ENCODE peak calls at places on chromosomes 3 and 15, in nine cellular contexts. M is PC-3, S is SK-N-SH, Q is GM23248, D is OCI-LY7, T is GM23338, W is hepatocyte, E is HCT116, Z is MM.1S. L is an unnamed sample.

GRCh38 chr15:89837134-89837829 is 22.6 kb upstream of the ANPEP start:
- DNase-seq in M (peak; percentile 34), S (no peak), Z (no peak), Q (peak; percentile 86), T (no peak), E (no peak), D (no peak), W (no peak), L (no peak)

GRCh38 chr3:57017481-57017880 is 43.0 kb upstream of the SPATA12 start:
- DNase-seq in Q (no peak), T (no peak), Z (no peak), S (no peak), E (peak; percentile 43), D (peak; percentile 23), M (peak; percentile 71), W (no peak), L (no peak)

GRCh38 chr15:58932791-58933310 is 628 bp downstream of the SLTM start:
- DNase-seq in W (peak; percentile 71), Q (peak; percentile 75), S (peak; percentile 77), D (no peak), T (peak; percentile 42), Z (peak; percentile 16), E (no peak), M (peak; percentile 9), L (no peak)

GRCh38 chr15:65101418-65101890 is 13.5 kb downstream of the UBAP1L start:
- DNase-seq in T (peak; percentile 95), Z (peak; percentile 35), W (peak; percentile 88), Q (peak; percentile 68), E (peak; percentile 22), S (peak; percentile 78), D (peak; percentile 49), M (peak; percentile 53), L (peak; percentile 90)

GRCh38 chr3:42667096-42667522 is 13.6 kb downstream of the ZBTB47 start:
- DNase-seq in E (no peak), S (peak; percentile 20), W (no peak), Z (no peak), T (no peak), Q (no peak), D (no peak), M (no peak), L (no peak)

GRCh38 chr3:109023656-109024254 is 70.1 kb upstream of the GUCA1C start:
- DNase-seq in Q (peak; percentile 58), S (peak; percentile 27), E (peak; percentile 27), W (peak; percentile 61), T (peak; percentile 68), Z (peak; percentile 71), D (peak; percentile 47), M (peak; percentile 58), L (peak; percentile 55)

GRCh38 chr3:69776926-69777581 is 37.8 kb downstream of the MITF start:
- DNase-seq in Q (peak; percentile 42), M (no peak), S (no peak), T (no peak), D (no peak), E (no peak), Z (no peak), W (no peak), L (no peak)

GRCh38 chr3:110343376-110343775 is 728.2 kb upstream of the NECTIN3 start:
- DNase-seq in Z (no peak), T (no peak), D (no peak), S (no peak), E (peak; percentile 13), M (peak; percentile 67), W (peak; percentile 39), Q (peak; percentile 79), L (peak; percentile 3)

GRCh38 chr3:53800507-53800906 is 45.7 kb downstream of the CHDH start:
- DNase-seq in D (no peak), Q (no peak), S (no peak), E (no peak), W (no peak), T (no peak), M (no peak), Z (no peak), L (no peak)

GRCh38 chr15:64611085-64611484 is 150.7 kb downstream of the ZNF609 start:
- DNase-seq in S (no peak), D (no peak), Q (no peak), T (no peak), W (no peak), M (peak; percentile 34), Z (no peak), E (no peak), L (no peak)

GRCh38 chr3:32056559-32057290 is 49.7 kb upstream of the GPD1L start:
- DNase-seq in Z (no peak), M (no peak), T (no peak), E (no peak), D (no peak), W (peak; percentile 14), S (no peak), Q (no peak), L (no peak)

GRCh38 chr3:30320392-30320791 is 286.0 kb upstream of the TGFBR2 start:
- DNase-seq in M (no peak), T (no peak), E (no peak), W (no peak), Z (no peak), Q (no peak), S (no peak), D (no peak), L (peak; percentile 24)

GRCh38 chr15:38868326-38869114 is 303.9 kb upstream of the RASGRP1 start:
- DNase-seq in Z (no peak), S (no peak), E (peak; percentile 3), M (peak; percentile 95), D (no peak), T (no peak), W (peak; percentile 84), Q (peak; percentile 97), L (no peak)

GRCh38 chr15:77038312-77039216 is 32.3 kb downstream of the TSPAN3 start:
- DNase-seq in M (no peak), E (no peak), T (no peak), D (no peak), S (no peak), Q (peak; percentile 58), W (no peak), Z (no peak), L (no peak)

GRCh38 chr3:29171583-29171990 is 109.3 kb upstream of the RBMS3 start:
- DNase-seq in S (no peak), Z (peak; percentile 50), W (no peak), D (peak; percentile 62), Q (no peak), E (no peak), T (no peak), M (no peak), L (peak; percentile 6)

GRCh38 chr3:29181872-29182271 is 99.0 kb upstream of the RBMS3 start:
- DNase-seq in D (no peak), T (no peak), Q (no peak), E (no peak), W (no peak), M (no peak), Z (no peak), S (no peak), L (no peak)

GRCh38 chr3:29178809-29179793 is 101.8 kb upstream of the RBMS3 start:
- DNase-seq in E (no peak), Q (no peak), D (no peak), M (no peak), T (no peak), S (no peak), Z (no peak), W (no peak), L (no peak)

GRCh38 chr3:29181149-29181780 is 99.6 kb upstream of the RBMS3 start:
- DNase-seq in S (no peak), E (no peak), Q (no peak), Z (peak; percentile 47), W (no peak), T (no peak), M (no peak), D (no peak), L (no peak)

GRCh38 chr3:29176501-29176900 is 104.4 kb upstream of the RBMS3 start:
- DNase-seq in T (peak; percentile 48), Q (no peak), E (no peak), S (peak; percentile 8), D (no peak), W (no peak), Z (no peak), M (no peak), L (peak; percentile 70)
- TF ChIP-seq EZH2phosphoT487 in T (no peak), Q (no peak), E (no peak), S (no peak), D (no peak), W (no peak), Z (no peak), M (no peak), L (no peak)

DNA sequence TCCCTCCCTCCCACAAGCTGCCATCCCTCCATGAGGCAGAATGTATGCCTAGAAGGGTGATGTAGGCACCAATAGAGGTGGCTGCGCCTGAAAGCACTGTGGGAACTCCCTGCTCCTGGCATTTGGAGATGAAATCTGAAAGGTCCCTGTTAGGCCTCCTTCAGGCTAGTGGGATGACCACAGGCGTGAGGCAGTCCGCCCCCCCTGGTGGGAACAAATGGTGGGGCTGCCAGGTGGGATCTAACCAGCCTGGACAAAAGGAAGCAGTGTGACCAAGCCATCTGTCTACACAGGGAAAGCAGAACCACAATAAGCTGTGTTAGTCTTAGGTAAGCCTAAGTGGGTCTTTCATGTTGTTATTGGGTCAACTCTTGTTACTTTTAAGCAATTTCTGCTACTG is 25.3 kb downstream of the IL5RA start:
- DNase-seq in Z (no peak), M (no peak), S (no peak), W (no peak), Q (no peak), T (no peak), D (no peak), E (no peak), L (no peak)
- H3K27ac ChIP-seq in Z (no peak overlapping the region), M (no peak overlapping the region), S (no peak overlapping the region), W (no peak overlapping the region), Q (no peak overlapping the region), T (no peak overlapping the region), D (no peak overlapping the region), E (no peak overlapping the region), L (no peak overlapping the region)

GRCh38 chr3:58218904-58219303 is 8.1 kb upstream of the DNASE1L3 start:
- DNase-seq in Q (no peak), D (no peak), W (no peak), S (no peak), T (no peak), M (no peak), Z (no peak), E (no peak), L (no peak)
- H3K4me1 ChIP-seq in Q (no peaks in the 10 kb centered on the region), D (peaks cover 22% of the 10 kb centered on the region), W (peaks cover 5% of the 10 kb centered on the region), S (peaks cover 5% of the 10 kb centered on the region), T (no peaks in the 10 kb centered on the region), M (peaks cover 70% of the 10 kb centered on the region), Z (peaks cover 25% of the 10 kb centered on the region), E (peaks cover 18% of the 10 kb centered on the region), L (peaks cover 3% of the 10 kb centered on the region)

DNA sequence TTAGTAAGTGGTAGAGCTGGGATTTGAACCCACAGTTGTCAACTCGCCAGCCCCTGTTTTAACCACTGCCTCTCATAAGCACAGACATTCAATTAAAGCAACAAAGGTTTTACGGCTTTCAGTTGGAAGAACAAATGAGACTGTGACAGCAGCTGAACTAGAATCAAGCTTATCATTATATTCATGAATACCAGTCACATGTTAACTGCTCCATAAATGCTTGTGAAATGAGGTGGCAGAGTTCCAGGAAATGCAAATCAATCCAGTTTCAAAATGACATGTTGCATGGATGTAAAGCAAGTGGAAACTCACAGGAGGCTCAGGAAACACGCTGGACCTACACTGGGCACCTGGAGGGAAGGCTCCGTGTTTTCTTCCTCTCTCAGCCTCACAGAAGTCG is 3.9 kb downstream of the GP5 start:
- DNase-seq in E (no peak), M (peak; percentile 14), W (peak; percentile 79), D (no peak), T (no peak), Q (no peak), Z (no peak), S (no peak), L (no peak)
- TF ChIP-seq EZH2phosphoT487 in E (no peak), M (no peak), W (no peak), D (no peak), T (no peak), Q (no peak), Z (no peak), S (no peak), L (no peak)

GRCh38 chr3:140163159-140163763 is 228.3 kb downstream of the CLSTN2 start:
- DNase-seq in Q (no peak), W (no peak), Z (no peak), S (no peak), E (no peak), T (no peak), D (no peak), M (no peak), L (no peak)
- H3K27ac ChIP-seq in Q (no peak overlapping the region), W (no peak overlapping the region), Z (no peak overlapping the region), S (no peak overlapping the region), E (no peak overlapping the region), T (no peak overlapping the region), D (no peak overlapping the region), M (no peak overlapping the region), L (no peak overlapping the region)